ENCODE peak calls at places on chromosomes 6 and 20, in ten cellular contexts. X is ovary; F is CD8-positive, alpha-beta T cell; B is cardiac muscle cell; P is transverse colon; V is epithelial cell of proximal tubule; R is heart right ventricle; Q is heart left ventricle; H is WTC11; G is AG09319. U is an unnamed sample.

GRCh38 chr6:106733386-106733785 is 104.0 kb downstream of the QRSL1 start:
- DNase-seq in X (no peak), F (no peak), B (no peak), P (peak), V (no peak), R (no peak), Q (no peak), H (no peak), G (no peak), U (no peak)

GRCh38 chr6:105646391-105646867 is 243.5 kb upstream of the PREP start:
- DNase-seq in X (no peak), F (peak), B (no peak), P (no peak), V (no peak), R (no peak), Q (no peak), H (no peak), G (no peak), U (peak)

GRCh38 chr6:153016846-153017245 is 14.3 kb upstream of the MTRF1L start:
- DNase-seq in X (no peak), F (no peak), B (no peak), P (no peak), V (no peak), R (no peak), Q (no peak), H (no peak), G (no peak), U (no peak)

GRCh38 chr6:47278545-47278944 is 31.2 kb downstream of the TNFRSF21 start:
- DNase-seq in X (no peak), F (no peak), B (peak), P (no peak), V (peak), R (no peak), Q (no peak), H (no peak), G (peak), U (no peak)

GRCh38 chr6:11096109-11096508 is 2.5 kb downstream of the SMIM13 start:
- DNase-seq in X (no peak), F (no peak), B (peak), P (peak), V (no peak), R (no peak), Q (no peak), H (peak), G (peak), U (peak)

GRCh38 chr6:95589067-95589466 is 11.7 kb downstream of the MANEA start:
- DNase-seq in X (no peak), F (no peak), B (no peak), P (no peak), V (no peak), R (no peak), Q (no peak), H (no peak), G (no peak), U (no peak)

GRCh38 chr20:36391456-36391855 is 85.3 kb downstream of the DLGAP4 start:
- DNase-seq in X (no peak), F (no peak), B (peak), P (no peak), V (no peak), R (no peak), Q (no peak), H (peak), G (no peak), U (no peak)

GRCh38 chr6:169961772-169962561 is 210.5 kb downstream of the ERMARD start:
- DNase-seq in X (peak), F (peak), B (peak), P (peak), V (no peak), R (peak), Q (peak), H (peak), G (no peak), U (no peak)

GRCh38 chr6:41970436-41970846 is 28.8 kb upstream of the CCND3 start:
- DNase-seq in X (no peak), F (no peak), B (peak), P (no peak), V (no peak), R (no peak), Q (no peak), H (no peak), G (no peak), U (no peak)

GRCh38 chr20:32672315-32672981 is 1.3 kb downstream of the C20orf203 start:
- DNase-seq in X (no peak), F (no peak), B (no peak), P (no peak), V (no peak), R (no peak), Q (no peak), H (no peak), G (no peak), U (no peak)

GRCh38 chr6:63927538-63927937 is 291.9 kb downstream of the PHF3 start:
- DNase-seq in X (no peak), F (no peak), B (peak), P (no peak), V (no peak), R (no peak), Q (no peak), H (no peak), G (no peak), U (no peak)

GRCh38 chr6:11766589-11767450 is 11.8 kb downstream of the ADTRP start:
- DNase-seq in X (no peak), F (no peak), B (peak), P (no peak), V (peak), R (no peak), Q (no peak), H (no peak), G (peak), U (no peak)

GRCh38 chr6:27451660-27452390 is 21.1 kb downstream of the ZNF184 start:
- DNase-seq in X (no peak), F (no peak), B (no peak), P (no peak), V (no peak), R (no peak), Q (no peak), H (no peak), G (no peak), U (no peak)

GRCh38 chr6:95091823-95092436 is 485.4 kb upstream of the MANEA start:
- DNase-seq in X (no peak), F (no peak), B (peak), P (no peak), V (no peak), R (no peak), Q (no peak), H (no peak), G (no peak), U (no peak)

GRCh38 chr20:3543901-3544507 is 73.2 kb downstream of the ATRN start:
- DNase-seq in X (no peak), F (no peak), B (peak), P (no peak), V (peak), R (no peak), Q (no peak), H (no peak), G (no peak), U (no peak)

GRCh38 chr20:43514062-43514971 is 6.8 kb downstream of the L3MBTL1 start:
- DNase-seq in X (peak), F (peak), B (peak), P (peak), V (peak), R (peak), Q (peak), H (peak), G (peak), U (peak)

GRCh38 chr6:123655520-123656306 is 19.0 kb upstream of the TRDN start:
- DNase-seq in X (no peak), F (no peak), B (no peak), P (no peak), V (no peak), R (no peak), Q (no peak), H (no peak), G (no peak), U (no peak)

GRCh38 chr6:68559052-68559451 is 76.0 kb upstream of the ADGRB3 start:
- DNase-seq in X (no peak), F (no peak), B (no peak), P (no peak), V (no peak), R (no peak), Q (no peak), H (no peak), G (no peak), U (no peak)

GRCh38 chr6:145906144-145906543 is 58.0 kb downstream of the SHPRH start:
- DNase-seq in X (no peak), F (no peak), B (no peak), P (no peak), V (no peak), R (no peak), Q (no peak), H (no peak), G (no peak), U (no peak)

GRCh38 chr6:21508753-21509152 is 84.8 kb upstream of the SOX4 start:
- DNase-seq in X (no peak), F (no peak), B (no peak), P (no peak), V (no peak), R (no peak), Q (no peak), H (no peak), G (no peak), U (no peak)

GRCh38 chr6:170434114-170434820 is 118.8 kb downstream of the PSMB1 start:
- DNase-seq in X (no peak), F (no peak), B (no peak), P (no peak), V (no peak), R (no peak), Q (no peak), H (no peak), G (no peak), U (no peak)

GRCh38 chr6:131206463-131207251 is 71.4 kb downstream of the AKAP7 start:
- DNase-seq in X (no peak), F (no peak), B (no peak), P (no peak), V (no peak), R (no peak), Q (no peak), H (no peak), G (no peak), U (no peak)

GRCh38 chr6:53154071-53154470 is 5.4 kb upstream of the GCM1 start:
- DNase-seq in X (no peak), F (no peak), B (no peak), P (no peak), V (no peak), R (no peak), Q (no peak), H (no peak), G (no peak), U (no peak)

GRCh38 chr6:53154794-53155193 is 6.2 kb upstream of the GCM1 start:
- DNase-seq in X (no peak), F (no peak), B (no peak), P (no peak), V (no peak), R (no peak), Q (no peak), H (no peak), G (no peak), U (no peak)

GRCh38 chr6:53148684-53149083 is at the start of gene GCM1:
- DNase-seq in X (no peak), F (no peak), B (no peak), P (peak), V (no peak), R (no peak), Q (no peak), H (no peak), G (no peak), U (no peak)

GRCh38 chr6:53152576-53152975 is 3.9 kb upstream of the GCM1 start:
- DNase-seq in X (no peak), F (no peak), B (no peak), P (no peak), V (no peak), R (no peak), Q (no peak), H (no peak), G (no peak), U (no peak)

DNA sequence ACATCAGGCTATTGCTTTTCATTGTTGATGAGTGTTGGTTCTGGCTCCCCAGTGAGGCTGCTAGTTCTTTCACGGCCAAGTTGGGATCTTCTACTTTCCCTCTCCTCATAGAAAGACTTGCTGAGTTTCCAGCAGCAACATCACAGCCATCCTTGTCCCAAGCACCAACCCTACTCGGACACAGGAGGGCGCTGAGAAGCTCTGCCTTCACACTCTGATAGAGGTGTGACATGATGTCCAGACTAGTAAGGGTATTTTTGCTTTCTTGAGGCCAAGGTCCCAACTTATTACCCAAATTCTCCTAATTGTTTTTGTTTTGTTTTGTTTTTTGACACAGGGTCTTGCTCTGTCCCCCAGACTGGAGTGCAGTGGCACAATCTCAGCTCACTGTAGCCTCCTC is 3.0 kb upstream of the GCM1 start:
- DNase-seq in X (no peak), F (no peak), B (peak), P (no peak), V (no peak), R (no peak), Q (no peak), H (peak), G (no peak), U (no peak)
- TF ChIP-seq CTCF in X (no peak), F (no peak), B (peak), P (no peak), V (peak), R (no peak), Q (no peak), H (peak), G (peak), U (no peak)

GRCh38 chr20:1118336-1119127 is at the start of gene PSMF1:
- DNase-seq in X (peak), F (peak), B (peak), P (peak), V (peak), R (peak), Q (peak), H (peak), G (peak), U (peak)
- TF ChIP-seq CTCF in X (no peak), F (no peak), B (no peak), P (peak), V (no peak), R (peak), Q (peak), H (no peak), G (no peak), U (no peak)

GRCh38 chr20:37417857-37418501 is 72.0 kb downstream of the SRC start:
- DNase-seq in X (no peak), F (no peak), B (peak), P (no peak), V (no peak), R (no peak), Q (no peak), H (no peak), G (no peak), U (no peak)
- TF ChIP-seq CTCF in X (no peak), F (no peak), B (no peak), P (no peak), V (no peak), R (no peak), Q (no peak), H (no peak), G (no peak), U (no peak)

GRCh38 chr20:8667306-8667705 is 401.6 kb upstream of the PLCB4 start:
- DNase-seq in X (no peak), F (no peak), B (peak), P (no peak), V (no peak), R (no peak), Q (no peak), H (no peak), G (no peak), U (no peak)

GRCh38 chr20:8661229-8662023 is 407.5 kb upstream of the PLCB4 start:
- DNase-seq in X (no peak), F (no peak), B (no peak), P (no peak), V (no peak), R (no peak), Q (no peak), H (no peak), G (no peak), U (no peak)

GRCh38 chr20:8663424-8663823 is 405.5 kb upstream of the PLCB4 start:
- DNase-seq in X (no peak), F (no peak), B (no peak), P (no peak), V (no peak), R (no peak), Q (no peak), H (no peak), G (no peak), U (no peak)

GRCh38 chr20:8662433-8662954 is 406.4 kb upstream of the PLCB4 start:
- DNase-seq in X (no peak), F (no peak), B (no peak), P (no peak), V (no peak), R (no peak), Q (no peak), H (no peak), G (no peak), U (no peak)

DNA sequence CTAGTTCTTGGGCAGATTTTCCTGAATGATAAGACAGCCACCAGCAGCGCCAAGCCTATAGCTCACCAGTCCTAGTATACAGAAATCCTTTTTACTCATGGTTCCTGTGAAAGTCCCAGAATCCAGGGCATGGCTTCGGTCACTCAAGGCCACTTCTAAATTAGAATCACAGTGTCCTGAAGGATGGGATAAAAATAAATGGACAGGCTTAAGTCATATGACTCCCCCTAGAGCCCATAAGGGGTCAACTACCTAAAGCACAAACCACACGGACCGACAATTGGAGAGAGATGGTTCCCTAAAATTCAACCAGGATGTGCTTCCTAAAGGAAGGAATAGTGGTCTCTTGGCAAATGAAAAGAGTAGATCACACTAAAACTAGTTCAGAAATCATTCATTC is 404.1 kb upstream of the PLCB4 start:
- DNase-seq in X (no peak), F (no peak), B (no peak), P (no peak), V (no peak), R (no peak), Q (no peak), H (no peak), G (no peak), U (no peak)
- TF ChIP-seq CTCF in X (no peak), F (no peak), B (no peak), P (no peak), V (peak), R (peak), Q (peak), H (no peak), G (no peak), U (no peak)

GRCh38 chr20:13784893-13785715 is at the start of the genes ESF1 and NDUFAF5:
- DNase-seq in X (peak), F (peak), B (peak), P (peak), V (peak), R (peak), Q (peak), H (peak), G (peak), U (peak)
- TF ChIP-seq CTCF in X (no peak), F (no peak), B (no peak), P (no peak), V (no peak), R (no peak), Q (no peak), H (no peak), G (no peak), U (no peak)

GRCh38 chr20:56764671-56765070 is 135.6 kb downstream of the TFAP2C start:
- DNase-seq in X (no peak), F (no peak), B (no peak), P (no peak), V (no peak), R (no peak), Q (no peak), H (no peak), G (no peak), U (no peak)
- TF ChIP-seq CTCF in X (no peak), F (no peak), B (no peak), P (no peak), V (no peak), R (no peak), Q (no peak), H (no peak), G (no peak), U (no peak)

DNA sequence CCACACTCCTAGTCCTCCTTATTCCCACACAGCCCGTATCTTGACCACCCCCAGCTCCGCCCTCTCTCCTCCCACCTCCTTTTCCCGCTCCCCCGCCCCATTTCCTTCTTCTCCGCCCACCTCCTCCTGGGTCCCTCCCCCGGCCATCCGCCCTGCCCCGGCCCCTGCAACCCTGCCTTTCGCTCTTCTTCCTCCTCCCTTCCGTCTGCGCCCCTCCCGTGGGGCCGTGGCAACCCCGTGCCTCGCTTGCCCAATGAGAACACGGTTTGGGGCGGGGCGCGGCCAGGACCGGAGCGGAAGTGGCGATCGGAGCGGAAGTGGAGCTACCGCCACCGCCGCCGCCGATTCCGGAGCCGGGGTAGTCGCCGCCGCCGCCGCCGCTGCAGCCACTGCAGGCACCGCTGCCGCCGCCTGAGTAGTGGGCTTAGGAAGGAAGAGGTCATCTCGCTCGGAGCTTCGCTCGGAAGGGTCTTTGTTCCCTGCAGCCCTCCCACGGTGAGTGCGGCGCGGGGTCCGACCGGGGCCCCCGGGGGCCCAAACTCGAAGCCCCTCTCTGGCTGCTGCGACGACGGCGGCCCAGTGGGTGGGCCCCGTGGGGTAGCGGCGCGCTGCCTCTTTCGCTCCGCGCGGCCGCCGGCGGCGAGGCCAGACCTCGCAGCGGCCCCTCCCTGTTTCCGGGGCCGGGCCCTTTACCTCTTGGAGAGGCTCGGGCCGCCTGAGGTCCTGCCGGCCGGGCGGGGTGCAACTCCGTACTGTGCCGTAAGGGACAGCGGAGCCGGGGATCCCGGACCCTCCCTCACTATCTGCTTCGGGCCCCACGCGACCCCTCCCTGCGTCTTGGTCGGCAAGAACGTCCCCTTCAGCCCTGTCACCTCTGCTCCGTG is at the start of gene YWHAB:
- DNase-seq in X (peak), F (peak), B (peak), P (peak), V (peak), R (peak), Q (peak), H (peak), G (peak), U (peak)
- TF ChIP-seq CTCF in X (no peak), F (no peak), B (no peak), P (peak), V (no peak), R (no peak), Q (peak), H (no peak), G (no peak), U (peak)

GRCh38 chr20:24165336-24166126 is 177.0 kb upstream of the GGTLC1 start:
- DNase-seq in X (peak), F (no peak), B (no peak), P (no peak), V (no peak), R (no peak), Q (no peak), H (no peak), G (no peak), U (no peak)

GRCh38 chr20:24166412-24166811 is 177.8 kb upstream of the GGTLC1 start:
- DNase-seq in X (no peak), F (no peak), B (no peak), P (no peak), V (no peak), R (no peak), Q (no peak), H (no peak), G (no peak), U (no peak)

GRCh38 chr20:24163501-24163900 is 174.9 kb upstream of the GGTLC1 start:
- DNase-seq in X (no peak), F (no peak), B (no peak), P (no peak), V (no peak), R (no peak), Q (no peak), H (no peak), G (no peak), U (no peak)

GRCh38 chr20:24166127-24166389 is 177.5 kb upstream of the GGTLC1 start:
- DNase-seq in X (no peak), F (no peak), B (no peak), P (no peak), V (no peak), R (no peak), Q (no peak), H (no peak), G (no peak), U (no peak)

GRCh38 chr20:24164360-24164759 is 175.8 kb upstream of the GGTLC1 start:
- DNase-seq in X (no peak), F (peak), B (peak), P (no peak), V (no peak), R (no peak), Q (no peak), H (peak), G (no peak), U (no peak)
- TF ChIP-seq CTCF in X (no peak), F (peak), B (peak), P (no peak), V (peak), R (peak), Q (peak), H (peak), G (peak), U (peak)

GRCh38 chr20:62899633-62900051 is 26.7 kb downstream of the DIDO1 start:
- DNase-seq in X (no peak), F (no peak), B (peak), P (peak), V (no peak), R (no peak), Q (no peak), H (no peak), G (no peak), U (no peak)
- TF ChIP-seq CTCF in X (no peak), F (no peak), B (no peak), P (no peak), V (no peak), R (no peak), Q (peak), H (no peak), G (no peak), U (peak)

GRCh38 chr6:148200302-148200701 is 142.3 kb upstream of the SASH1 start:
- DNase-seq in X (peak), F (no peak), B (no peak), P (no peak), V (no peak), R (peak), Q (no peak), H (no peak), G (no peak), U (no peak)
- TF ChIP-seq CTCF in X (no peak), F (no peak), B (no peak), P (no peak), V (no peak), R (no peak), Q (peak), H (no peak), G (no peak), U (no peak)